ENCODE peak calls at places on chromosome 19, in seven cellular contexts. M is IMR-90, E is progenitor cell of endocrine pancreas, Q is tibial artery, F is nephron progenitor cell, P is left lung, H is osteoblast. Y is an unnamed sample.

GRCh38 chr19:55322495-55322894 is 2.6 kb downstream of the TMEM150B start:
- DNase-seq in H (peak), P (no peak), M (no peak), E (no peak), F (no peak), Q (no peak), Y (no peak)

GRCh38 chr19:35000647-35001501 is 751 bp downstream of the GRAMD1A start:
- DNase-seq in H (peak), Q (no peak), E (no peak), M (peak), P (no peak), F (peak), Y (no peak)

GRCh38 chr19:38417146-38417543 is 8.9 kb downstream of the RASGRP4 start:
- DNase-seq in E (no peak), F (no peak), Q (no peak), P (no peak), M (no peak), H (no peak), Y (no peak)

GRCh38 chr19:39827216-39827615 is 6.7 kb downstream of the DYRK1B start:
- DNase-seq in F (no peak), P (no peak), H (peak), M (no peak), Q (no peak), E (no peak), Y (no peak)

GRCh38 chr19:46862974-46863632 is 2.3 kb downstream of the ARHGAP35 start:
- DNase-seq in H (no peak), F (no peak), M (no peak), E (no peak), P (peak), Q (no peak), Y (no peak)

GRCh38 chr19:803686-804418 is 6.6 kb downstream of the PTBP1 start:
- DNase-seq in H (peak), F (no peak), Q (no peak), P (no peak), E (no peak), M (no peak), Y (no peak)

GRCh38 chr19:55272142-55272541 is 7.8 kb downstream of the HSPBP1 start:
- DNase-seq in F (no peak), H (no peak), P (no peak), M (no peak), E (no peak), Q (no peak), Y (no peak)

GRCh38 chr19:18674616-18675015 is 8.9 kb upstream of the CRTC1 start:
- DNase-seq in Q (no peak), H (peak), E (no peak), F (no peak), M (peak), P (no peak), Y (no peak)

GRCh38 chr19:18946335-18946734 is 5.3 kb upstream of the HOMER3 start:
- DNase-seq in F (no peak), E (no peak), Q (no peak), M (no peak), P (no peak), H (peak), Y (no peak)

GRCh38 chr19:54073829-54074228 is 7.3 kb downstream of the TARM1 start:
- DNase-seq in E (no peak), Q (peak), M (no peak), H (no peak), F (no peak), P (no peak), Y (no peak)

GRCh38 chr19:40395956-40396355 is 6.0 kb upstream of the HIPK4 start:
- DNase-seq in H (no peak), F (no peak), E (no peak), P (no peak), M (no peak), Q (no peak), Y (no peak)

GRCh38 chr19:14676762-14677161 is 2.1 kb upstream of the ADGRE3 start:
- DNase-seq in H (peak), E (no peak), M (no peak), Q (no peak), P (no peak), F (no peak), Y (no peak)

GRCh38 chr19:15379996-15380647 is 535 bp upstream of the AKAP8 start:
- DNase-seq in E (no peak), H (peak), P (peak), F (no peak), Q (no peak), M (peak), Y (peak)

GRCh38 chr19:41298327-41298964 is 11.5 kb upstream of the CCDC97 start:
- DNase-seq in P (peak), H (peak), Q (peak), F (no peak), M (peak), E (no peak), Y (no peak)

GRCh38 chr19:47445937-47446402 is 25.7 kb downstream of the SLC8A2 start:
- DNase-seq in Q (no peak), F (peak), E (no peak), P (peak), H (peak), M (no peak), Y (no peak)

GRCh38 chr19:14943601-14944000 is 2.3 kb downstream of the OR7C2 start:
- DNase-seq in E (no peak), M (no peak), P (no peak), F (no peak), Q (no peak), H (peak), Y (no peak)

GRCh38 chr19:6662692-6663091 is 7.3 kb downstream of the TNFSF14 start:
- DNase-seq in E (no peak), P (no peak), M (no peak), H (no peak), F (no peak), Q (no peak), Y (no peak)

GRCh38 chr19:55080915-55081772 is 5.5 kb downstream of the EPS8L1 start:
- DNase-seq in H (peak), M (peak), E (peak), Q (no peak), F (peak), P (peak), Y (peak)

GRCh38 chr19:39481676-39482075 is 1.0 kb downstream of the TIMM50 start:
- DNase-seq in F (no peak), Q (no peak), P (no peak), H (no peak), M (no peak), E (no peak), Y (no peak)

GRCh38 chr19:10866495-10866894 is 4.9 kb upstream of the CARM1 start:
- DNase-seq in H (no peak), P (no peak), F (no peak), E (no peak), Q (no peak), M (no peak), Y (no peak)

GRCh38 chr19:48713864-48714755 is 5.4 kb downstream of the MAMSTR start:
- DNase-seq in M (peak), F (peak), H (peak), E (peak), Q (peak), P (peak), Y (peak)
- TF ChIP-seq CTCF in M (no peak), F (no peak), H (no peak), E (no peak), Q (no peak), P (no peak), Y (no peak)

DNA sequence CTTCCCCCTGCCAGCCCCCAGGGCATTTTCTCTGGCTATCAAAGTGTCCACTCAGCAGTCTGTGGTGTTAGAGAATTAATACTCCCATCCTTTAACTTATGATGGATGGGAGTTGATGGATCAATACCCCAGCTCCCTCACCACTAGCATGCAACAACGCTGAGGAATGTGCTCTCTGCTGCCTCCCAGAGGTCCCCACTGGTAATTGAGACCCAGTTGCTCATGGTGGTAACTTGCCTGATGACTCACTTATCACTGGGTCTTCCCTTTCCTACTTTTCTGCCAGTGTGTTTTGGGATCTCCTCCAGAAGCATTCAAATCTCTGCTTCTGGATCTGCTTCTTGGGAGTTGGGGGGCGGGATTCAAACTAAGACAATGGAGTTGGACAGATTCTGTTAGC is 20.3 kb upstream of the CACNA1A start:
- DNase-seq in M (peak), H (no peak), P (no peak), Q (no peak), E (no peak), F (peak), Y (peak)
- TF ChIP-seq CTCF in M (peak), H (peak), P (no peak), Q (no peak), E (peak), F (peak), Y (peak)

GRCh38 chr19:4322942-4323665 is 15.5 kb downstream of the STAP2 start:
- DNase-seq in P (no peak), Q (no peak), F (no peak), M (no peak), E (no peak), H (peak), Y (no peak)

GRCh38 chr19:4323692-4324091 is 14.9 kb downstream of the STAP2 start:
- DNase-seq in F (no peak), P (no peak), H (peak), M (no peak), E (no peak), Q (no peak), Y (no peak)

GRCh38 chr19:4326837-4327251 is 11.8 kb downstream of the STAP2 start:
- DNase-seq in Q (no peak), M (no peak), H (no peak), E (no peak), P (no peak), F (peak), Y (no peak)

GRCh38 chr19:4326215-4326836 is 12.3 kb downstream of the STAP2 start:
- DNase-seq in F (no peak), P (no peak), E (no peak), H (peak), Q (no peak), M (no peak), Y (no peak)

GRCh38 chr19:4324228-4324627 is 14.4 kb downstream of the STAP2 start:
- DNase-seq in H (peak), F (no peak), M (no peak), E (no peak), Q (no peak), P (no peak), Y (no peak)
- TF ChIP-seq CTCF in H (no peak), F (no peak), M (no peak), E (no peak), Q (no peak), P (no peak), Y (no peak)

GRCh38 chr19:29759359-29759758 is 44.3 kb upstream of the C19orf12 start:
- DNase-seq in H (no peak), E (no peak), P (no peak), F (no peak), M (no peak), Q (no peak), Y (no peak)

GRCh38 chr19:29757551-29757950 is 42.5 kb upstream of the C19orf12 start:
- DNase-seq in H (no peak), F (no peak), Q (no peak), E (no peak), M (no peak), P (no peak), Y (no peak)

GRCh38 chr19:29758863-29759262 is 43.8 kb upstream of the C19orf12 start:
- DNase-seq in H (peak), P (no peak), E (no peak), M (no peak), Q (no peak), F (no peak), Y (no peak)

GRCh38 chr19:29761575-29762225 is 46.6 kb upstream of the C19orf12 start:
- DNase-seq in E (no peak), P (no peak), F (no peak), M (no peak), Q (no peak), H (no peak), Y (no peak)

GRCh38 chr19:29760752-29761502 is 45.9 kb upstream of the C19orf12 start:
- DNase-seq in H (no peak), E (no peak), F (no peak), Q (no peak), P (no peak), M (no peak), Y (no peak)
- TF ChIP-seq CTCF in H (no peak), E (no peak), F (no peak), Q (no peak), P (no peak), M (no peak), Y (no peak)

DNA sequence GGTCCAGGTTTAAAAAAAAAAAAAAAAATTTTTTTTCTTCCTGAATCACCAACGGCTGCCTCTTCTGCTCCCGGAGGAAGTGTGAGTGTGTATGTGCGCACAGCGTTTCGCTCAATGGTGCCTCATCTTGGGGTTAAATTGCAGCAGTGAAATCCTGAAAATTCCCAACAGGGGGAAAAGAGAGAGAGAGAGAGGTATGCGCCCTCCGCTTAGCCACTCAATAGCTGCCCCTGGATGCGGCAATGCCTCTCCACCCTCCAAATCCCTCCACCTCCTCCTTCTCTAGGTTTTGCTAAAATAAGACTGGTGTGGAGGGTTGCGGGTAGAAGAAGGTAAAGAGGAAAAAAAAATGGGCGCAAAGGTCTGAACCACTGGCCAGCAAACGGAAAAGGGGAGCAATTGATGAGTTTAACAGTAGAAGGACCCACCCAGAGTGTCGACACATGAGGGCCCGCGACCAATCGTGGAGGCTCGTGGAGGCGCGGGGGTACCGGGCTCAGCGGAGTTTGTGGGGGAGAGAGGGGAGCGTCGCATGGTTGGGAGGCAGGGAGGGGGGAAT is 853 bp upstream of the CACNA1A start:
- DNase-seq in H (peak), M (peak), E (no peak), P (no peak), F (peak), Q (no peak), Y (no peak)
- TF ChIP-seq CTCF in H (no peak), M (no peak), E (no peak), P (no peak), F (no peak), Q (no peak), Y (no peak)

GRCh38 chr19:5563008-5563431 is 4.7 kb downstream of the TINCR start:
- DNase-seq in M (no peak), P (no peak), H (peak), F (no peak), E (no peak), Q (no peak), Y (no peak)
- TF ChIP-seq CTCF in M (no peak), P (no peak), H (no peak), F (no peak), E (peak), Q (no peak), Y (peak)

DNA sequence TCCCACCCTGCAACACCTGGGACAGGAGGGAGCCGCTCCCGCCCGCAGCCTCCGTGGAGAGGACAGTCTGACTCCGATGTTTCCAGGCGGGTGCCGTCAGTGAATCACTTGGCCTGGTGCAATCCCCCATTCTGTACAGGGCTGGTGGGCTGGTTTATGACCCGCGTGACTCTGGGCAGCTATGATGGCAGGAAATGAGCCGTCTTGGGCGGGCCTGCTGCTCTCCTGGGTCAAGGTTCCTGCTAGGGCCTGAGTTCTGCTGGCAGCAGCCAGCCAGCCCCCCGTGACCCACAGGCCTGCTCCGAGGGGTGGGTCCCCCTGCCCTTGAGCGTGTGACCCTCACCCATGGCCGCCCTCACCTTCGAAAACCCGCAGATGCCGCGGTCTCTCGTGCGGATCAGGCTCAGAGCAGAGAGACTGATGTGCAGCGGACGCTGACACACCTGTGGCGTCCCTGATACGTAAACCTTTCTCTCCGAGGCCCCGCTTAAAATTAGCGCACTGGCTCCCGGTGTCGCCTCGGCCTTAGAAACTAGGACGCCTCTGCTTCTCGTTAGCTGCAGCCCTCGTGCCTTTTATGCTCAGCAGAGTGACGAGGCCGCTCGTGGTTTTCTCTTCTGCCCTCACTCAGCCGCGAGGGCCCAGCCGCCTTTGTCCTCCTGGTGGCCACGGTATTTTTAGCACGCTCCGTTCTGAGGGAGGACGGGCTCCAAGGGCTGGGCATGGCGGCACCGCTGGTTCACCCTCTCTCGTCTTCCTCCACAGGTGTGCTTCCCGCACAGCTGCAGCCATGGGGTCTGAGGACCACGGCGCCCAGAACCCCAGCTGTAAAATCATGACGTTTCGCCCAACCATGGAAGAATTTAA is 63.4 kb downstream of the KDM4B start:
- DNase-seq in F (peak), H (peak), Q (no peak), P (no peak), M (no peak), E (no peak), Y (no peak)
- TF ChIP-seq CTCF in F (no peak), H (no peak), Q (no peak), P (no peak), M (no peak), E (no peak), Y (peak)

DNA sequence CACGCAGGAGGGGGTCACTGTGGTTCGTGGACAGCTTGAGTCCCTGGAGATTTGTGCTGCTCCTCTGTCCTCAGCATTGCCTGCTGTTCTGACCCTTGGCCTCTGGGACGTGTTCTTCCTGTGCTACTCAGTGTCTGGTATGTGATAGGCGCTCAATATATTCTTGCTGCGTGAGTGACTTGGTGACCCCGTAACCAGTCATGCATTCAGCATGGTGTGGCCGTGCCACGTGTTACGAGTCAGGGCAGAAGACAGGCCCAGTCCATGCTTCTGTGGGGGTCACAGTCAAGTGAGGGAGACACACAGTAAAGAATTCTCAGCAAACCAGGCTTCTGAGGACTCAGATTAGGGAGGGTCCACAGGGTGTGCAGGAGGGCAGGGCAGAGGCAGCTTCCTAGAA is 7.8 kb downstream of the PPP1R37 start:
- DNase-seq in Q (no peak), E (no peak), P (no peak), F (peak), M (peak), H (no peak), Y (no peak)
- TF ChIP-seq CTCF in Q (no peak), E (no peak), P (no peak), F (no peak), M (no peak), H (no peak), Y (no peak)

GRCh38 chr19:28915737-28916460 is 297.1 kb downstream of the UQCRFS1 start:
- DNase-seq in M (no peak), Q (no peak), H (no peak), F (no peak), P (no peak), E (no peak), Y (no peak)
- TF ChIP-seq CTCF in M (no peak), Q (no peak), H (no peak), F (no peak), P (no peak), E (no peak), Y (no peak)

GRCh38 chr19:30664358-30665058 is 292.3 kb downstream of the ZNF536 start:
- DNase-seq in P (no peak), H (no peak), M (peak), F (no peak), E (no peak), Q (no peak), Y (no peak)
- TF ChIP-seq CTCF in P (peak), H (peak), M (peak), F (peak), E (peak), Q (no peak), Y (peak)

Y was measured in neural crest cell.